ENCODE peak calls at places on chromosomes 5 and 9, in six cellular contexts. One of them, this sample, is unnamed.

GRCh38 chr5:54329731-54330709 is 19.6 kb upstream of the ARL15 start:
- DNase-seq in RKO: peak; percentile 61
- DNase-seq in GM04504: peak; percentile 89
- DNase-seq in HTR-8/SVneo: peak; percentile 84
- DNase-seq in hypothalamus: no peak
- DNase-seq in activated CD8-positive, alpha-beta T cell treated with anti-CD3 and anti-CD28 coated beads, Interleukin-2, amount 10 ng/mL, durations not matched to agents 7 days and 5 days: no peak
- DNase-seq in this sample: no peak

GRCh38 chr5:53303105-53303504 is 177.3 kb upstream of the FST start:
- DNase-seq in activated CD8-positive, alpha-beta T cell treated with anti-CD3 and anti-CD28 coated beads, Interleukin-2, amount 10 ng/mL, durations not matched to agents 7 days and 5 days: no peak
- DNase-seq in RKO: peak; percentile 75
- DNase-seq in hypothalamus: no peak
- DNase-seq in HTR-8/SVneo: peak; percentile 20
- DNase-seq in GM04504: peak; percentile 60
- DNase-seq in this sample: no peak

GRCh38 chr5:137367951-137368350 is 131.2 kb downstream of the SPOCK1 start:
- DNase-seq in hypothalamus: no peak
- DNase-seq in HTR-8/SVneo: no peak
- DNase-seq in activated CD8-positive, alpha-beta T cell treated with anti-CD3 and anti-CD28 coated beads, Interleukin-2, amount 10 ng/mL, durations not matched to agents 7 days and 5 days: no peak
- DNase-seq in GM04504: no peak
- DNase-seq in RKO: no peak
- DNase-seq in this sample: no peak

GRCh38 chr9:125888220-125888619 is 141.0 kb downstream of the PBX3 start:
- DNase-seq in RKO: no peak
- DNase-seq in hypothalamus: no peak
- DNase-seq in HTR-8/SVneo: no peak
- DNase-seq in GM04504: no peak
- DNase-seq in activated CD8-positive, alpha-beta T cell treated with anti-CD3 and anti-CD28 coated beads, Interleukin-2, amount 10 ng/mL, durations not matched to agents 7 days and 5 days: no peak
- DNase-seq in this sample: no peak

GRCh38 chr5:316210-317085 is 5.1 kb upstream of the AHRR start:
- DNase-seq in HTR-8/SVneo: no peak
- DNase-seq in GM04504: no peak
- DNase-seq in hypothalamus: no peak
- DNase-seq in RKO: no peak
- DNase-seq in activated CD8-positive, alpha-beta T cell treated with anti-CD3 and anti-CD28 coated beads, Interleukin-2, amount 10 ng/mL, durations not matched to agents 7 days and 5 days: no peak
- DNase-seq in this sample: no peak

GRCh38 chr5:168985454-168985853 is 315.5 kb downstream of the SLIT3 start:
- DNase-seq in GM04504: no peak
- DNase-seq in activated CD8-positive, alpha-beta T cell treated with anti-CD3 and anti-CD28 coated beads, Interleukin-2, amount 10 ng/mL, durations not matched to agents 7 days and 5 days: no peak
- DNase-seq in hypothalamus: no peak
- DNase-seq in RKO: no peak
- DNase-seq in HTR-8/SVneo: no peak
- DNase-seq in this sample: no peak

GRCh38 chr5:180825768-180826525 is 23.3 kb upstream of the MGAT1 start:
- DNase-seq in HTR-8/SVneo: no peak
- DNase-seq in activated CD8-positive, alpha-beta T cell treated with anti-CD3 and anti-CD28 coated beads, Interleukin-2, amount 10 ng/mL, durations not matched to agents 7 days and 5 days: no peak
- DNase-seq in RKO: peak; percentile 85
- DNase-seq in hypothalamus: no peak
- DNase-seq in GM04504: peak; percentile 51
- DNase-seq in this sample: no peak

GRCh38 chr9:137455361-137455991 is 3.7 kb downstream of the NSMF start:
- DNase-seq in activated CD8-positive, alpha-beta T cell treated with anti-CD3 and anti-CD28 coated beads, Interleukin-2, amount 10 ng/mL, durations not matched to agents 7 days and 5 days: no peak
- DNase-seq in GM04504: no peak
- DNase-seq in RKO: no peak
- DNase-seq in HTR-8/SVneo: no peak
- DNase-seq in hypothalamus: no peak
- DNase-seq in this sample: peak; percentile 19

GRCh38 chr9:21555911-21556310 is 73.8 kb upstream of the IFNE start:
- DNase-seq in RKO: peak; percentile 83
- DNase-seq in hypothalamus: no peak
- DNase-seq in HTR-8/SVneo: no peak
- DNase-seq in GM04504: no peak
- DNase-seq in activated CD8-positive, alpha-beta T cell treated with anti-CD3 and anti-CD28 coated beads, Interleukin-2, amount 10 ng/mL, durations not matched to agents 7 days and 5 days: no peak
- DNase-seq in this sample: no peak

GRCh38 chr5:76341935-76342334 is 61.1 kb upstream of the IQGAP2 start:
- DNase-seq in hypothalamus: no peak
- DNase-seq in RKO: no peak
- DNase-seq in activated CD8-positive, alpha-beta T cell treated with anti-CD3 and anti-CD28 coated beads, Interleukin-2, amount 10 ng/mL, durations not matched to agents 7 days and 5 days: no peak
- DNase-seq in GM04504: no peak
- DNase-seq in HTR-8/SVneo: no peak
- DNase-seq in this sample: no peak

GRCh38 chr9:101530076-101530711 is 3.5 kb upstream of the RNF20 start:
- DNase-seq in activated CD8-positive, alpha-beta T cell treated with anti-CD3 and anti-CD28 coated beads, Interleukin-2, amount 10 ng/mL, durations not matched to agents 7 days and 5 days: peak; percentile 77
- DNase-seq in HTR-8/SVneo: peak; percentile 53
- DNase-seq in RKO: peak; percentile 89
- DNase-seq in GM04504: peak; percentile 55
- DNase-seq in hypothalamus: peak; percentile 60
- DNase-seq in this sample: peak; percentile 74

GRCh38 chr5:92599217-92599810 is 981.7 kb downstream of the NR2F1-AS1 start:
- DNase-seq in RKO: no peak
- DNase-seq in HTR-8/SVneo: no peak
- DNase-seq in hypothalamus: no peak
- DNase-seq in activated CD8-positive, alpha-beta T cell treated with anti-CD3 and anti-CD28 coated beads, Interleukin-2, amount 10 ng/mL, durations not matched to agents 7 days and 5 days: no peak
- DNase-seq in GM04504: no peak
- DNase-seq in this sample: no peak

GRCh38 chr9:69611221-69611620 is 61.0 kb downstream of the APBA1 start:
- DNase-seq in hypothalamus: no peak
- DNase-seq in activated CD8-positive, alpha-beta T cell treated with anti-CD3 and anti-CD28 coated beads, Interleukin-2, amount 10 ng/mL, durations not matched to agents 7 days and 5 days: no peak
- DNase-seq in GM04504: no peak
- DNase-seq in HTR-8/SVneo: no peak
- DNase-seq in RKO: no peak
- DNase-seq in this sample: no peak

GRCh38 chr5:66661149-66661548 is 65.0 kb downstream of the MAST4 start:
- DNase-seq in GM04504: peak; percentile 53
- DNase-seq in RKO: no peak
- DNase-seq in hypothalamus: no peak
- DNase-seq in activated CD8-positive, alpha-beta T cell treated with anti-CD3 and anti-CD28 coated beads, Interleukin-2, amount 10 ng/mL, durations not matched to agents 7 days and 5 days: no peak
- DNase-seq in HTR-8/SVneo: no peak
- DNase-seq in this sample: no peak

GRCh38 chr9:88059469-88059868 is 78.8 kb downstream of the SPATA31C2 start:
- DNase-seq in activated CD8-positive, alpha-beta T cell treated with anti-CD3 and anti-CD28 coated beads, Interleukin-2, amount 10 ng/mL, durations not matched to agents 7 days and 5 days: no peak
- DNase-seq in RKO: no peak
- DNase-seq in hypothalamus: no peak
- DNase-seq in GM04504: no peak
- DNase-seq in HTR-8/SVneo: no peak
- DNase-seq in this sample: no peak

GRCh38 chr9:72396247-72397091 is 31.5 kb upstream of the ZFAND5 start:
- DNase-seq in GM04504: peak; percentile 10
- DNase-seq in RKO: no peak
- DNase-seq in activated CD8-positive, alpha-beta T cell treated with anti-CD3 and anti-CD28 coated beads, Interleukin-2, amount 10 ng/mL, durations not matched to agents 7 days and 5 days: no peak
- DNase-seq in hypothalamus: no peak
- DNase-seq in HTR-8/SVneo: peak; percentile 24
- DNase-seq in this sample: no peak

GRCh38 chr9:74804018-74804385 is 83.7 kb downstream of the TRPM6 start:
- DNase-seq in hypothalamus: no peak
- DNase-seq in HTR-8/SVneo: no peak
- DNase-seq in RKO: no peak
- DNase-seq in activated CD8-positive, alpha-beta T cell treated with anti-CD3 and anti-CD28 coated beads, Interleukin-2, amount 10 ng/mL, durations not matched to agents 7 days and 5 days: no peak
- DNase-seq in GM04504: no peak
- DNase-seq in this sample: no peak

GRCh38 chr5:12272389-12272788 is 368.1 kb upstream of the CTNND2 start:
- DNase-seq in RKO: no peak
- DNase-seq in HTR-8/SVneo: no peak
- DNase-seq in GM04504: no peak
- DNase-seq in activated CD8-positive, alpha-beta T cell treated with anti-CD3 and anti-CD28 coated beads, Interleukin-2, amount 10 ng/mL, durations not matched to agents 7 days and 5 days: no peak
- DNase-seq in hypothalamus: no peak
- DNase-seq in this sample: no peak

GRCh38 chr5:89929834-89930233 is 479.7 kb downstream of the CETN3 start:
- DNase-seq in GM04504: no peak
- DNase-seq in hypothalamus: no peak
- DNase-seq in HTR-8/SVneo: no peak
- DNase-seq in activated CD8-positive, alpha-beta T cell treated with anti-CD3 and anti-CD28 coated beads, Interleukin-2, amount 10 ng/mL, durations not matched to agents 7 days and 5 days: no peak
- DNase-seq in RKO: no peak
- DNase-seq in this sample: no peak

GRCh38 chr5:142747034-142747433 is 23.1 kb upstream of the ARHGAP26 start:
- DNase-seq in RKO: no peak
- DNase-seq in hypothalamus: no peak
- DNase-seq in activated CD8-positive, alpha-beta T cell treated with anti-CD3 and anti-CD28 coated beads, Interleukin-2, amount 10 ng/mL, durations not matched to agents 7 days and 5 days: no peak
- DNase-seq in HTR-8/SVneo: no peak
- DNase-seq in GM04504: no peak
- DNase-seq in this sample: no peak

GRCh38 chr9:77848897-77849296 is 182.7 kb downstream of the GNAQ start:
- DNase-seq in hypothalamus: peak; percentile 51
- DNase-seq in RKO: peak; percentile 18
- DNase-seq in GM04504: peak; percentile 77
- DNase-seq in HTR-8/SVneo: peak; percentile 43
- DNase-seq in activated CD8-positive, alpha-beta T cell treated with anti-CD3 and anti-CD28 coated beads, Interleukin-2, amount 10 ng/mL, durations not matched to agents 7 days and 5 days: no peak
- DNase-seq in this sample: no peak

GRCh38 chr9:4804531-4805016 is 11.8 kb downstream of the RCL1 start:
- DNase-seq in hypothalamus: no peak
- DNase-seq in GM04504: no peak
- DNase-seq in activated CD8-positive, alpha-beta T cell treated with anti-CD3 and anti-CD28 coated beads, Interleukin-2, amount 10 ng/mL, durations not matched to agents 7 days and 5 days: no peak
- DNase-seq in HTR-8/SVneo: no peak
- DNase-seq in RKO: no peak
- DNase-seq in this sample: no peak

GRCh38 chr5:56480305-56481146 is 247.4 kb upstream of the ANKRD55 start:
- DNase-seq in activated CD8-positive, alpha-beta T cell treated with anti-CD3 and anti-CD28 coated beads, Interleukin-2, amount 10 ng/mL, durations not matched to agents 7 days and 5 days: no peak
- DNase-seq in GM04504: no peak
- DNase-seq in HTR-8/SVneo: peak; percentile 56
- DNase-seq in hypothalamus: peak; percentile 75
- DNase-seq in RKO: peak; percentile 44
- DNase-seq in this sample: peak; percentile 52

GRCh38 chr5:171898879-171899278 is 107.6 kb downstream of the FBXW11 start:
- DNase-seq in GM04504: no peak
- DNase-seq in HTR-8/SVneo: no peak
- DNase-seq in RKO: no peak
- DNase-seq in activated CD8-positive, alpha-beta T cell treated with anti-CD3 and anti-CD28 coated beads, Interleukin-2, amount 10 ng/mL, durations not matched to agents 7 days and 5 days: no peak
- DNase-seq in hypothalamus: no peak
- DNase-seq in this sample: no peak

GRCh38 chr9:99354104-99354503 is 132.0 kb downstream of the SEC61B start:
- DNase-seq in GM04504: no peak
- DNase-seq in HTR-8/SVneo: no peak
- DNase-seq in RKO: no peak
- DNase-seq in hypothalamus: no peak
- DNase-seq in activated CD8-positive, alpha-beta T cell treated with anti-CD3 and anti-CD28 coated beads, Interleukin-2, amount 10 ng/mL, durations not matched to agents 7 days and 5 days: no peak
- DNase-seq in this sample: no peak

GRCh38 chr5:150303660-150304411 is 1.1 kb upstream of the ARSI start:
- DNase-seq in GM04504: no peak
- DNase-seq in hypothalamus: no peak
- DNase-seq in activated CD8-positive, alpha-beta T cell treated with anti-CD3 and anti-CD28 coated beads, Interleukin-2, amount 10 ng/mL, durations not matched to agents 7 days and 5 days: no peak
- DNase-seq in RKO: no peak
- DNase-seq in HTR-8/SVneo: no peak
- DNase-seq in this sample: no peak

GRCh38 chr5:137617806-137618205 is 118.1 kb downstream of the KLHL3 start:
- DNase-seq in RKO: no peak
- DNase-seq in hypothalamus: no peak
- DNase-seq in HTR-8/SVneo: peak; percentile 57
- DNase-seq in activated CD8-positive, alpha-beta T cell treated with anti-CD3 and anti-CD28 coated beads, Interleukin-2, amount 10 ng/mL, durations not matched to agents 7 days and 5 days: no peak
- DNase-seq in GM04504: no peak
- DNase-seq in this sample: no peak